ENCODE peak calls at places on chromosomes 6 and 20, in seven cellular contexts. One of them, this sample, is unnamed.

GRCh38 chr20:6590891-6591679 is 176.4 kb upstream of the BMP2 start:
- DNase-seq in heart right ventricle: no peak
- DNase-seq in OCI-LY7: no peak
- DNase-seq in fibroblast of lung: peak
- DNase-seq in hepatocyte: no peak
- DNase-seq in RWPE1: peak
- DNase-seq in A673: peak
- DNase-seq in this sample: peak

GRCh38 chr6:3282461-3283236 is 23.9 kb downstream of the PSMG4 start:
- DNase-seq in heart right ventricle: no peak
- DNase-seq in OCI-LY7: no peak
- DNase-seq in fibroblast of lung: peak
- DNase-seq in hepatocyte: no peak
- DNase-seq in RWPE1: no peak
- DNase-seq in A673: no peak
- DNase-seq in this sample: no peak

GRCh38 chr6:159168536-159169192 is 536 bp upstream of the FNDC1 start:
- DNase-seq in heart right ventricle: peak
- DNase-seq in OCI-LY7: no peak
- DNase-seq in fibroblast of lung: peak
- DNase-seq in hepatocyte: peak
- DNase-seq in RWPE1: no peak
- DNase-seq in A673: no peak
- DNase-seq in this sample: no peak

GRCh38 chr20:44008806-44009678 is 94.4 kb downstream of the TOX2 start:
- DNase-seq in heart right ventricle: no peak
- DNase-seq in OCI-LY7: no peak
- DNase-seq in fibroblast of lung: no peak
- DNase-seq in hepatocyte: no peak
- DNase-seq in RWPE1: no peak
- DNase-seq in A673: no peak
- DNase-seq in this sample: peak

GRCh38 chr6:149864578-149865535 is 698 bp upstream of the LRP11 start:
- DNase-seq in heart right ventricle: no peak
- DNase-seq in OCI-LY7: peak
- DNase-seq in fibroblast of lung: peak
- DNase-seq in hepatocyte: peak
- DNase-seq in RWPE1: peak
- DNase-seq in A673: peak
- DNase-seq in this sample: no peak

GRCh38 chr6:41536884-41537347 is 9.3 kb upstream of the FOXP4 start:
- DNase-seq in heart right ventricle: peak
- DNase-seq in OCI-LY7: no peak
- DNase-seq in fibroblast of lung: peak
- DNase-seq in hepatocyte: peak
- DNase-seq in RWPE1: peak
- DNase-seq in A673: no peak
- DNase-seq in this sample: peak

GRCh38 chr20:8049321-8049720 is 29.8 kb upstream of the TMX4 start:
- DNase-seq in heart right ventricle: no peak
- DNase-seq in OCI-LY7: no peak
- DNase-seq in fibroblast of lung: no peak
- DNase-seq in hepatocyte: no peak
- DNase-seq in RWPE1: no peak
- DNase-seq in A673: no peak
- DNase-seq in this sample: no peak

GRCh38 chr20:62686869-62687830 is 21.5 kb upstream of the NTSR1 start:
- DNase-seq in heart right ventricle: no peak
- DNase-seq in OCI-LY7: no peak
- DNase-seq in fibroblast of lung: no peak
- DNase-seq in hepatocyte: no peak
- DNase-seq in RWPE1: no peak
- DNase-seq in A673: no peak
- DNase-seq in this sample: no peak

GRCh38 chr6:72261554-72261953 is 360.3 kb upstream of the KCNQ5 start:
- DNase-seq in heart right ventricle: no peak
- DNase-seq in OCI-LY7: no peak
- DNase-seq in fibroblast of lung: no peak
- DNase-seq in hepatocyte: no peak
- DNase-seq in RWPE1: no peak
- DNase-seq in A673: no peak
- DNase-seq in this sample: no peak

GRCh38 chr6:106870824-106871300 is 103.7 kb downstream of the CD24 start:
- DNase-seq in heart right ventricle: no peak
- DNase-seq in OCI-LY7: no peak
- DNase-seq in fibroblast of lung: peak
- DNase-seq in hepatocyte: peak
- DNase-seq in RWPE1: no peak
- DNase-seq in A673: no peak
- DNase-seq in this sample: no peak

GRCh38 chr6:127384007-127384406 is 40.6 kb upstream of the ECHDC1 start:
- DNase-seq in heart right ventricle: no peak
- DNase-seq in OCI-LY7: no peak
- DNase-seq in fibroblast of lung: peak
- DNase-seq in hepatocyte: no peak
- DNase-seq in RWPE1: no peak
- DNase-seq in A673: no peak
- DNase-seq in this sample: no peak

GRCh38 chr6:37965964-37966676 is 146.6 kb downstream of the ZFAND3 start:
- DNase-seq in heart right ventricle: no peak
- DNase-seq in OCI-LY7: no peak
- DNase-seq in fibroblast of lung: peak
- DNase-seq in hepatocyte: no peak
- DNase-seq in RWPE1: peak
- DNase-seq in A673: no peak
- DNase-seq in this sample: peak

GRCh38 chr6:72975346-72975745 is 249.9 kb downstream of the KHDC1L start:
- DNase-seq in heart right ventricle: no peak
- DNase-seq in OCI-LY7: no peak
- DNase-seq in fibroblast of lung: no peak
- DNase-seq in hepatocyte: peak
- DNase-seq in RWPE1: no peak
- DNase-seq in A673: no peak
- DNase-seq in this sample: no peak

GRCh38 chr6:136344420-136344819 is 54.8 kb upstream of the BCLAF1 start:
- DNase-seq in heart right ventricle: no peak
- DNase-seq in OCI-LY7: no peak
- DNase-seq in fibroblast of lung: peak
- DNase-seq in hepatocyte: no peak
- DNase-seq in RWPE1: no peak
- DNase-seq in A673: peak
- DNase-seq in this sample: no peak

GRCh38 chr6:140537834-140538680 is 1163.6 kb upstream of the CITED2 start:
- DNase-seq in heart right ventricle: no peak
- DNase-seq in OCI-LY7: no peak
- DNase-seq in fibroblast of lung: peak
- DNase-seq in hepatocyte: peak
- DNase-seq in RWPE1: peak
- DNase-seq in A673: peak
- DNase-seq in this sample: peak

GRCh38 chr20:32227744-32228688 is 20.3 kb downstream of the POFUT1 start:
- DNase-seq in heart right ventricle: peak
- DNase-seq in OCI-LY7: no peak
- DNase-seq in fibroblast of lung: no peak
- DNase-seq in hepatocyte: peak
- DNase-seq in RWPE1: no peak
- DNase-seq in A673: no peak
- DNase-seq in this sample: no peak

GRCh38 chr20:47336013-47336754 is 20.3 kb downstream of the ZMYND8 start:
- DNase-seq in heart right ventricle: peak
- DNase-seq in OCI-LY7: peak
- DNase-seq in fibroblast of lung: peak
- DNase-seq in hepatocyte: peak
- DNase-seq in RWPE1: no peak
- DNase-seq in A673: no peak
- DNase-seq in this sample: no peak

GRCh38 chr6:123956492-123957139 is 153.0 kb downstream of the NKAIN2 start:
- DNase-seq in heart right ventricle: no peak
- DNase-seq in OCI-LY7: no peak
- DNase-seq in fibroblast of lung: no peak
- DNase-seq in hepatocyte: no peak
- DNase-seq in RWPE1: no peak
- DNase-seq in A673: no peak
- DNase-seq in this sample: no peak

GRCh38 chr20:47568019-47568418 is 66.3 kb downstream of the NCOA3 start:
- DNase-seq in heart right ventricle: no peak
- DNase-seq in OCI-LY7: no peak
- DNase-seq in fibroblast of lung: peak
- DNase-seq in hepatocyte: peak
- DNase-seq in RWPE1: no peak
- DNase-seq in A673: no peak
- DNase-seq in this sample: no peak

GRCh38 chr6:130381459-130382380 is 15.9 kb downstream of the TMEM200A start:
- DNase-seq in heart right ventricle: no peak
- DNase-seq in OCI-LY7: peak
- DNase-seq in fibroblast of lung: no peak
- DNase-seq in hepatocyte: no peak
- DNase-seq in RWPE1: no peak
- DNase-seq in A673: no peak
- DNase-seq in this sample: no peak

GRCh38 chr6:155301867-155302266 is 12.4 kb downstream of the TFB1M start:
- DNase-seq in heart right ventricle: no peak
- DNase-seq in OCI-LY7: no peak
- DNase-seq in fibroblast of lung: peak
- DNase-seq in hepatocyte: no peak
- DNase-seq in RWPE1: no peak
- DNase-seq in A673: peak
- DNase-seq in this sample: no peak

GRCh38 chr6:140320799-140321099 is 946.3 kb upstream of the CITED2 start:
- DNase-seq in heart right ventricle: no peak
- DNase-seq in OCI-LY7: no peak
- DNase-seq in fibroblast of lung: no peak
- DNase-seq in hepatocyte: no peak
- DNase-seq in RWPE1: no peak
- DNase-seq in A673: no peak
- DNase-seq in this sample: no peak

GRCh38 chr6:27687154-27688013 is 214.5 kb upstream of the ZNF184 start:
- DNase-seq in heart right ventricle: peak
- DNase-seq in OCI-LY7: peak
- DNase-seq in fibroblast of lung: peak
- DNase-seq in hepatocyte: peak
- DNase-seq in RWPE1: no peak
- DNase-seq in A673: peak
- DNase-seq in this sample: no peak

GRCh38 chr6:44113396-44113795 is 13.9 kb downstream of the MRPL14 start:
- DNase-seq in heart right ventricle: no peak
- DNase-seq in OCI-LY7: no peak
- DNase-seq in fibroblast of lung: no peak
- DNase-seq in hepatocyte: no peak
- DNase-seq in RWPE1: no peak
- DNase-seq in A673: no peak
- DNase-seq in this sample: no peak

GRCh38 chr20:25865715-25866656 is 169.3 kb upstream of the ZNF337 start:
- DNase-seq in heart right ventricle: peak
- DNase-seq in OCI-LY7: no peak
- DNase-seq in fibroblast of lung: peak
- DNase-seq in hepatocyte: peak
- DNase-seq in RWPE1: peak
- DNase-seq in A673: peak
- DNase-seq in this sample: no peak

GRCh38 chr20:41205313-41205712 is 68.0 kb downstream of the PLCG1 start:
- DNase-seq in heart right ventricle: no peak
- DNase-seq in OCI-LY7: no peak
- DNase-seq in fibroblast of lung: peak
- DNase-seq in hepatocyte: no peak
- DNase-seq in RWPE1: no peak
- DNase-seq in A673: no peak
- DNase-seq in this sample: no peak
- H3K27ac ChIP-seq in heart right ventricle: peak
- H3K27ac ChIP-seq in OCI-LY7: no peak
- H3K27ac ChIP-seq in fibroblast of lung: no peak
- H3K27ac ChIP-seq in hepatocyte: no peak
- H3K27ac ChIP-seq in RWPE1: no peak
- H3K27ac ChIP-seq in A673: no peak
- H3K27ac ChIP-seq in this sample: no peak

DNA sequence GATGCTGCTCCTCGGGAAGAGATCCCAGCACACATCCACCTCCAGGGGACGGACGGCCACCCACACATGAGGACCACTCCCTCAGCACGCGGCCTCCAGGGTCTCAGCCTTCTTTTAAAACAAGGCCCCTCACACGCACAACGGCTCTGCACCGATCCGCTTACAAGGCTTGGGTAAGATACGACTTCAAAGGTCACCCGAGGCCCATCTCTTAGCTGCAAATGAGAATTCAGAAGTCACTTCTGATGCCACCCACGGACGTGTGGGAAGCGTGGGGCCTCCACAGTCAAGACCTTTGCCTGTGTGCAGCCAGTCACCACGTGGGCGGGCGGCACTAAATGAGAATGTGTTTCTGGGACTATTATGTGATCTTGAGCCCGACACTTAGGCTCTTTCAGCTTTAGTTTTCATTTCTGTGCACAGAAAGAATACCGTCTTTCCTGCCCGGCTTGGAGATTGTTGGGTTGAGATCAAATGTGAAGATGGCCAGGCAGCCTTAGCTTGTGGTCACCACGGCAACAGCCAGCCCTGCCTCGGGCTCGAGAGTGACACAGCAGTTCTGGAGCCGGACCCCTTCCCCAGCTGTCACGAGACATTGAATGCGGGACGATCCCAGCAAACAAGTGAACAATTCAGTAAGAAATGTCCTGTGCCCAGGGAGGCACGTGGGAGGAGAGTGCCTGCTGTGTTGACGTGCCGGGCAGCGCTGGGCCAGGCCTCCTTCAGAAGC is 91.6 kb downstream of the RAMACL start:
- DNase-seq in heart right ventricle: no peak
- DNase-seq in OCI-LY7: no peak
- DNase-seq in fibroblast of lung: no peak
- DNase-seq in hepatocyte: no peak
- DNase-seq in RWPE1: no peak
- DNase-seq in A673: no peak
- DNase-seq in this sample: no peak
- H3K27ac ChIP-seq in heart right ventricle: no peak
- H3K27ac ChIP-seq in OCI-LY7: no peak
- H3K27ac ChIP-seq in fibroblast of lung: no peak
- H3K27ac ChIP-seq in hepatocyte: no peak
- H3K27ac ChIP-seq in RWPE1: peak
- H3K27ac ChIP-seq in A673: no peak
- H3K27ac ChIP-seq in this sample: no peak

DNA sequence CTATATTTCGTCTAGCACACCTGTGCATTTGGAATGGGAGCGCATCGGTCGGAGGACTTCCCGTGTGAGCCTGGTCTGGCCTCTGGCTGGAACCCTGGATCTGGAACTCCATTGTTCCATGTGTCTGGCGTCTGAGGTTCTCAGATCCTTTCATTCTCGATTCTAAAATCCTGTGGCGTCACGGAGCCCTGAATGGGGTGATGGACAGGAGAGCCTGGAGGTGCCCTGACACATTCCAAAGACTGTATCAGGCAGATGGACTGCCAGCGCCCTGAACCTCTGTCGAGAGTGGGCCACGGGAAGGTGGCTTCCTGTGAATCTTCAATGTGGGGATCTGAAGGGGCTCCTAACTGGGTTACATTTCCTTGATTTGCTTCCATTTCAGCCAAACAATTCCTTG is 20.6 kb downstream of the MYH7B start:
- DNase-seq in heart right ventricle: no peak
- DNase-seq in OCI-LY7: no peak
- DNase-seq in fibroblast of lung: no peak
- DNase-seq in hepatocyte: no peak
- DNase-seq in RWPE1: no peak
- DNase-seq in A673: no peak
- DNase-seq in this sample: no peak
- H3K27ac ChIP-seq in heart right ventricle: peak
- H3K27ac ChIP-seq in OCI-LY7: no peak
- H3K27ac ChIP-seq in fibroblast of lung: no peak
- H3K27ac ChIP-seq in hepatocyte: no peak
- H3K27ac ChIP-seq in RWPE1: no peak
- H3K27ac ChIP-seq in A673: no peak
- H3K27ac ChIP-seq in this sample: no peak

GRCh38 chr6:131821408-131821807 is 13.6 kb downstream of the ENPP1 start:
- DNase-seq in heart right ventricle: no peak
- DNase-seq in OCI-LY7: no peak
- DNase-seq in fibroblast of lung: no peak
- DNase-seq in hepatocyte: no peak
- DNase-seq in RWPE1: no peak
- DNase-seq in A673: no peak
- DNase-seq in this sample: no peak
- H3K27ac ChIP-seq in heart right ventricle: no peak
- H3K27ac ChIP-seq in OCI-LY7: no peak
- H3K27ac ChIP-seq in fibroblast of lung: no peak
- H3K27ac ChIP-seq in hepatocyte: peak
- H3K27ac ChIP-seq in RWPE1: no peak
- H3K27ac ChIP-seq in A673: no peak
- H3K27ac ChIP-seq in this sample: no peak

This sample was measured in epithelial cell of prostate.